ENCODE peak calls at places on chromosomes 3 and 15, in ten cellular contexts. H is fibroblast of lung, W is AG10803, G is choroid plexus epithelial cell, J is fibroblast of pulmonary artery, S is A549, N is coronary artery, C is lower lobe of right lung, Y is IMR-90, Q is AG09309. K is an unnamed sample.

GRCh38 chr3:81352867-81353266 is 408.6 kb downstream of the GBE1 start:
- DNase-seq in H (peak), W (peak), G (peak), J (peak), S (no peak), N (no peak), C (no peak), Y (peak), Q (no peak), K (peak)

GRCh38 chr3:120652281-120652680 is 29.8 kb downstream of the HGD start:
- DNase-seq in H (no peak), W (no peak), G (no peak), J (no peak), S (no peak), N (no peak), C (no peak), Y (no peak), Q (no peak), K (no peak)

GRCh38 chr3:146540978-146541377 is 3.4 kb downstream of the PLSCR1 start:
- DNase-seq in H (no peak), W (no peak), G (no peak), J (no peak), S (no peak), N (no peak), C (no peak), Y (no peak), Q (no peak), K (no peak)

GRCh38 chr3:146550743-146551510 is 6.5 kb upstream of the PLSCR1 start:
- DNase-seq in H (peak), W (peak), G (peak), J (peak), S (peak), N (no peak), C (no peak), Y (peak), Q (no peak), K (peak)

GRCh38 chr3:175386630-175387029 is 527.5 kb downstream of the NAALADL2 start:
- DNase-seq in H (peak), W (peak), G (peak), J (peak), S (peak), N (no peak), C (no peak), Y (peak), Q (peak), K (peak)

GRCh38 chr3:17384567-17385296 is 357.7 kb downstream of the TBC1D5 start:
- DNase-seq in H (no peak), W (peak), G (peak), J (peak), S (no peak), N (no peak), C (no peak), Y (peak), Q (no peak), K (peak)

GRCh38 chr3:186879776-186880175 is 37.3 kb downstream of the ADIPOQ start:
- DNase-seq in H (no peak), W (no peak), G (no peak), J (no peak), S (no peak), N (no peak), C (no peak), Y (no peak), Q (no peak), K (no peak)

GRCh38 chr3:160098946-160099626 is 110.5 kb downstream of the IL12A start:
- DNase-seq in H (no peak), W (no peak), G (no peak), J (no peak), S (no peak), N (no peak), C (no peak), Y (no peak), Q (no peak), K (peak)

GRCh38 chr3:8963137-8963853 is at the start of gene RAD18:
- DNase-seq in H (peak), W (peak), G (peak), J (peak), S (peak), N (peak), C (peak), Y (peak), Q (peak), K (peak)

GRCh38 chr3:184652465-184652864 is 59.4 kb downstream of the MAGEF1 start:
- DNase-seq in H (peak), W (no peak), G (no peak), J (peak), S (no peak), N (no peak), C (no peak), Y (no peak), Q (no peak), K (no peak)

GRCh38 chr3:33372218-33373081 is 67.8 kb downstream of the UBP1 start:
- DNase-seq in H (peak), W (peak), G (peak), J (peak), S (peak), N (no peak), C (no peak), Y (peak), Q (peak), K (peak)

GRCh38 chr3:161420746-161421145 is 49.4 kb upstream of the SPTSSB start:
- DNase-seq in H (peak), W (no peak), G (peak), J (no peak), S (no peak), N (no peak), C (no peak), Y (peak), Q (no peak), K (no peak)

GRCh38 chr3:109188726-109189125 is 52.2 kb downstream of the C3orf85 start:
- DNase-seq in H (no peak), W (no peak), G (no peak), J (no peak), S (no peak), N (no peak), C (no peak), Y (no peak), Q (no peak), K (no peak)

GRCh38 chr15:80811781-80812180 is 32.6 kb downstream of the CEMIP start:
- DNase-seq in H (no peak), W (no peak), G (no peak), J (no peak), S (no peak), N (no peak), C (no peak), Y (no peak), Q (no peak), K (no peak)

GRCh38 chr15:41233367-41233771 is 2.3 kb downstream of the CHP1 start:
- DNase-seq in H (peak), W (peak), G (peak), J (peak), S (no peak), N (no peak), C (no peak), Y (peak), Q (no peak), K (peak)

GRCh38 chr3:158713094-158713499 is 19.2 kb downstream of the RARRES1 start:
- DNase-seq in H (peak), W (no peak), G (peak), J (peak), S (no peak), N (no peak), C (no peak), Y (no peak), Q (no peak), K (peak)

GRCh38 chr3:51970606-51971300 is 3.1 kb downstream of the ABHD14B start:
- DNase-seq in H (no peak), W (no peak), G (no peak), J (no peak), S (no peak), N (no peak), C (no peak), Y (no peak), Q (no peak), K (no peak)

GRCh38 chr15:83694538-83694937 is 40.6 kb downstream of the ADAMTSL3 start:
- DNase-seq in H (no peak), W (no peak), G (peak), J (no peak), S (no peak), N (no peak), C (no peak), Y (no peak), Q (no peak), K (peak)

GRCh38 chr3:187286467-187287059 is 5.0 kb downstream of the MASP1 start:
- DNase-seq in H (peak), W (peak), G (peak), J (peak), S (no peak), N (no peak), C (no peak), Y (peak), Q (peak), K (peak)

GRCh38 chr15:67188551-67189218 is 65.8 kb downstream of the AAGAB start:
- DNase-seq in H (peak), W (peak), G (peak), J (peak), S (no peak), N (peak), C (no peak), Y (peak), Q (peak), K (peak)

GRCh38 chr3:101423984-101424888 is 88.8 kb downstream of the SENP7 start:
- DNase-seq in H (no peak), W (no peak), G (no peak), J (no peak), S (no peak), N (no peak), C (no peak), Y (no peak), Q (no peak), K (no peak)

GRCh38 chr3:195147649-195148121 is 123.3 kb downstream of the XXYLT1 start:
- DNase-seq in H (no peak), W (peak), G (peak), J (peak), S (no peak), N (no peak), C (peak), Y (peak), Q (no peak), K (peak)

GRCh38 chr3:155791190-155791589 is 14.9 kb downstream of the C3orf33 start:
- DNase-seq in H (peak), W (peak), G (peak), J (peak), S (no peak), N (no peak), C (no peak), Y (peak), Q (no peak), K (peak)

GRCh38 chr3:55647675-55648074 is 160.6 kb upstream of the WNT5A start:
- DNase-seq in H (no peak), W (no peak), G (no peak), J (no peak), S (no peak), N (no peak), C (no peak), Y (no peak), Q (no peak), K (no peak)

GRCh38 chr3:136802481-136802996 is 16.4 kb upstream of the SLC35G2 start:
- DNase-seq in H (peak), W (peak), G (peak), J (peak), S (no peak), N (no peak), C (no peak), Y (peak), Q (no peak), K (peak)

DNA sequence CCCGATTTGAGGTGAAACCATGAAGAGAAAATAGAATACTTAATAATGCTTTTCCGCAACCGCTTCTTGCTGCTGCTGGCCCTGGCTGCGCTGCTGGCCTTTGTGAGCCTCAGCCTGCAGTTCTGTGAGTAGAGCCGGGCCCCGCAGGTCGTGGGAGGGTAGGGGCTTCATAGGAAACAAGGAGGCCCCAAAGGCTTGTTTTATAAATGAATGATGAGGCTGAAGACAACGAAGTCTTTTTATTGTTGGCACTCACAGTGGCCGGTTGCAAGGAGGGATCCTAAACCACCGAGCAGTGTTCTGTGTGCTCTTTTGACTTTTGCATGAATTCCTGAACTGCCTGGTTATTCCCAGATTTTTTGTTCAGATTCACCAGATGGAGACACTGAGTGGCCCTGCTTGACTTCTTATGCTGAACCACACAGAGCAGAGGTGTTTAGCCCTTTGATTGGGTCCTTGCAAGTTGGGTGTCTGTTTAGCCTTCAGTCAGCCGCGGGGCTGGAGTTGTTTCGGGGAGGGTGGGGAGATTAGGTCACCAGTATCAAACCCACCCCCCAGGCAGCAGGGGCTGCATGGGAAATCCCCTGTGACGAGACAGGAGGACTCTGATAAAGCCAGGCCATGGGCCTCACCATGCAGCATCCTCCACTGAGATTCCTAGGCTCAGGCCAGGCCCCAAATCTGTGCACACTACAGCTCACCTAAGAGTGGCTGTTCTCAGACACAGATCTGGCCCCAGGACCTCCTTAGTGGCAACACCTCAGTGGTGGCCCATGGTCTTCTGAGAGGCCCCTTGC is 28.7 kb downstream of the PXYLP1 start:
- DNase-seq in H (no peak), W (no peak), G (no peak), J (no peak), S (no peak), N (no peak), C (no peak), Y (no peak), Q (no peak), K (no peak)
- H3K4me3 ChIP-seq in H (no peak), W (no peak), G (no peak), J (no peak), S (no peak), N (no peak), C (no peak), Y (no peak), Q (no peak), K (no peak)

GRCh38 chr15:37246065-37246464 is 145.7 kb upstream of the MEIS2 start:
- DNase-seq in H (peak), W (no peak), G (no peak), J (peak), S (no peak), N (no peak), C (no peak), Y (no peak), Q (no peak), K (no peak)
- TF ChIP-seq CTCF in H (no peak), W (no peak), G (no peak), J (no peak), S (no peak), N (no peak), C (no peak), Y (no peak), Q (no peak), K (no peak)

GRCh38 chr15:91855241-91855640 is 1.7 kb downstream of the SLCO3A1 start:
- DNase-seq in H (no peak), W (no peak), G (no peak), J (no peak), S (no peak), N (no peak), C (no peak), Y (no peak), Q (no peak), K (no peak)
- H3K4me3 ChIP-seq in H (no peak), W (no peak), G (no peak), J (no peak), S (no peak), N (peak), C (peak), Y (no peak), Q (no peak), K (peak)

GRCh38 chr3:16266714-16267113 is 1.7 kb downstream of the OXNAD1 start:
- DNase-seq in H (no peak), W (no peak), G (no peak), J (no peak), S (no peak), N (no peak), C (no peak), Y (no peak), Q (no peak), K (no peak)
- TF ChIP-seq CTCF in H (no peak), W (no peak), G (no peak), J (no peak), S (no peak), N (no peak), C (no peak), Y (no peak), Q (no peak), K (no peak)

DNA sequence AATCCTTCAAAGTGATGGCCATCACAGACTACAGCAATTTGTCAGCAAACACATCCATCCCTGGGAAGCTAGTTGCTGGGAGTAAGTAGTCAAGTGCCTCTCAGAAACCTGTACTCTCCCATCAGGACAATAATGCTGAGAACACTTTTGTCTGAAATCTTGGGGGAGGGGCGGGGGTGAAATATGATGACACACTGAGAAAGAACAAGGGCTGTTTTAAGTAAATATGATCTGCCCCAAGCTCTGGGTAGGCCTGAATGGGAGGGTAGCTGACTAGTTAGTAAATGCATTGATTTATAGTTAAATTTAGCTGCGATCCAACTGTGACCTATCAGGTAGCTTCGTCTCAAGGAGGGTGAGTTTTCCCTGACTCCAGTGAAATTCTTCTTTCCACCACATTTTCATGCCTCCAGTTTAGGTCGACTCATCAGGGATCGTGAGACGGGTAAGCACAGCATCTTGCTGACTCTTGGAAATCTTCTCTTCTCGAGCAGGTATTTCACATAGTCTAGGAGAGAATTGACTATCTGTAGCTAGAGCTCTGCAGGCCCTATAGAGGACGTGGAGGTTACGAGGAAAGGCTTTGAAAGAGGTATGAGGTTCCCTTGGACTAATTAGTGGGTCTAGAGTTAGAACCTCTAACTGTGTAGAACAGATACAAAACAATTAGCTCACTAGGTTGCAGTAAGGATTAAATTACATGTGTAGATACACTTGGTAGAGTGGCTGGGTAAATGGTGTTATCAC is 213.4 kb upstream of the SLC2A2 start:
- DNase-seq in H (no peak), W (no peak), G (no peak), J (no peak), S (no peak), N (no peak), C (no peak), Y (no peak), Q (no peak), K (no peak)
- H3K4me3 ChIP-seq in H (no peak), W (no peak), G (no peak), J (no peak), S (no peak), N (no peak), C (no peak), Y (no peak), Q (no peak), K (no peak)

GRCh38 chr3:21294768-21295167 is 456.2 kb downstream of the ZNF385D start:
- DNase-seq in H (peak), W (peak), G (peak), J (peak), S (no peak), N (no peak), C (no peak), Y (peak), Q (peak), K (peak)

GRCh38 chr3:21292971-21293370 is 458.0 kb downstream of the ZNF385D start:
- DNase-seq in H (no peak), W (no peak), G (no peak), J (no peak), S (no peak), N (no peak), C (no peak), Y (no peak), Q (no peak), K (no peak)

GRCh38 chr3:21290557-21290956 is 460.5 kb downstream of the ZNF385D start:
- DNase-seq in H (no peak), W (no peak), G (no peak), J (peak), S (no peak), N (no peak), C (no peak), Y (no peak), Q (no peak), K (no peak)
- TF ChIP-seq CTCF in H (peak), W (peak), G (peak), J (peak), S (peak), N (no peak), C (peak), Y (peak), Q (peak), K (peak)

GRCh38 chr15:22258402-22259150 is 178.2 kb downstream of the OR4M2 start:
- DNase-seq in H (no peak), W (no peak), G (no peak), J (no peak), S (no peak), N (no peak), C (no peak), Y (no peak), Q (no peak), K (no peak)

GRCh38 chr15:22253676-22254408 is 173.5 kb downstream of the OR4M2 start:
- DNase-seq in H (no peak), W (no peak), G (no peak), J (no peak), S (no peak), N (no peak), C (no peak), Y (no peak), Q (no peak), K (no peak)

GRCh38 chr15:22259881-22260421 is 179.6 kb downstream of the OR4M2 start:
- DNase-seq in H (no peak), W (no peak), G (no peak), J (no peak), S (no peak), N (no peak), C (no peak), Y (no peak), Q (no peak), K (no peak)

GRCh38 chr15:22257668-22258401 is 177.5 kb downstream of the OR4M2 start:
- DNase-seq in H (no peak), W (no peak), G (no peak), J (no peak), S (no peak), N (no peak), C (no peak), Y (no peak), Q (no peak), K (no peak)

DNA sequence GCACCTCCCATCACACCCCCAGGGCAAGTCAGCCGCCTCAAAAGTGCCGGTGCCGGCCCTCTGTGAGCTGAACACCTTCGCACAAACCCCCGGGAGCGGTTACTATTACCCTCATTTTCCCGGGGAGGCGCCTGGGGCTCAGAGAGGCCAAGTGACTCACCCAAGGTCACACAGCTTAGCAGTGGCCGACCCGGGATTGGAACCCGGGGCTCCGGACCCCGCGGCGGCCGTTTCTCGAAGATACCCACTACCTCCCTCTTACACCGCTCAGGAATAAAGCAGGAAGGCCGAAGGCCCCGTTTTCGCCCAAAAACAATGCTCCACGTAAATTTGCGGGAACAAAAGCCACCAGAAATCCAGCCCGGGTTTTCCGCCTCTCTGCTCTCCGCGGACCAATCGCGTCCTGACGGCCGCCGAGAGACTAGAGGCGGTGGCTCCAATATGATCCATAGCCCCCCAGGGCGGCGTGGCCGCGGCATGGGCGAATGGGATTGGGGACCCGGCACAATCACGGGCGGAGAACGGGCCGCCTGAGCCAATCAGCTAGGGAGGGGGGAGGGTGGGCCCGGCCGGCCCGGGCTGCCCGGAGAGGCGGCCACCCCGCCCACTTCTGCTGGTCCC is 176.8 kb downstream of the OR4M2 start:
- DNase-seq in H (no peak), W (no peak), G (no peak), J (no peak), S (peak), N (no peak), C (no peak), Y (no peak), Q (no peak), K (peak)
- H3K4me3 ChIP-seq in H (no peak), W (no peak), G (no peak), J (no peak), S (peak), N (no peak), C (no peak), Y (no peak), Q (no peak), K (no peak)